ENCODE peak calls at places on chromosome 2, in nine cellular contexts. One of them, this sample, is unnamed.

GRCh38 chr2:30294147-30294546 is 62.8 kb downstream of the LBH start:
- DNase-seq in bronchial epithelial cell: no peak
- DNase-seq in right lobe of liver: no peak
- DNase-seq in hepatocyte: no peak
- DNase-seq in neural progenitor cell: no peak
- DNase-seq in IMR-90: no peak
- DNase-seq in Peyer's patch: no peak
- DNase-seq in Caco-2: no peak
- DNase-seq in adrenal gland: no peak
- DNase-seq in this sample: no peak

GRCh38 chr2:109255594-109255993 is 126.6 kb downstream of the SH3RF3 start:
- DNase-seq in Peyer's patch: no peak
- DNase-seq in bronchial epithelial cell: no peak
- DNase-seq in adrenal gland: no peak
- DNase-seq in IMR-90: no peak
- DNase-seq in right lobe of liver: peak; percentile 14
- DNase-seq in Caco-2: no peak
- DNase-seq in hepatocyte: no peak
- DNase-seq in neural progenitor cell: no peak
- DNase-seq in this sample: no peak

GRCh38 chr2:234957533-234958135 is 5.8 kb downstream of the SH3BP4 start:
- DNase-seq in bronchial epithelial cell: peak; percentile 76
- DNase-seq in neural progenitor cell: no peak
- DNase-seq in hepatocyte: no peak
- DNase-seq in Peyer's patch: no peak
- DNase-seq in IMR-90: peak; percentile 81
- DNase-seq in adrenal gland: no peak
- DNase-seq in right lobe of liver: no peak
- DNase-seq in Caco-2: no peak
- DNase-seq in this sample: peak; percentile 67

GRCh38 chr2:102301867-102302362 is 9.4 kb upstream of the IL1RL1 start:
- DNase-seq in neural progenitor cell: peak; percentile 80
- DNase-seq in IMR-90: peak; percentile 32
- DNase-seq in bronchial epithelial cell: peak; percentile 68
- DNase-seq in Peyer's patch: peak; percentile 31
- DNase-seq in hepatocyte: peak; percentile 41
- DNase-seq in adrenal gland: no peak
- DNase-seq in right lobe of liver: no peak
- DNase-seq in Caco-2: no peak
- DNase-seq in this sample: peak; percentile 80

GRCh38 chr2:68282814-68283812 is 30.8 kb upstream of the PPP3R1 start:
- DNase-seq in Peyer's patch: no peak
- DNase-seq in IMR-90: peak; percentile 61
- DNase-seq in hepatocyte: peak; percentile 54
- DNase-seq in Caco-2: peak; percentile 31
- DNase-seq in bronchial epithelial cell: peak; percentile 45
- DNase-seq in right lobe of liver: no peak
- DNase-seq in adrenal gland: no peak
- DNase-seq in neural progenitor cell: peak; percentile 52
- DNase-seq in this sample: peak; percentile 17

GRCh38 chr2:119317556-119317955 is 49.1 kb downstream of the C2orf76 start:
- DNase-seq in IMR-90: no peak
- DNase-seq in neural progenitor cell: no peak
- DNase-seq in Peyer's patch: no peak
- DNase-seq in Caco-2: no peak
- DNase-seq in bronchial epithelial cell: no peak
- DNase-seq in hepatocyte: no peak
- DNase-seq in right lobe of liver: no peak
- DNase-seq in adrenal gland: no peak
- DNase-seq in this sample: no peak

GRCh38 chr2:238100049-238100820 is at the start of gene ESPNL:
- DNase-seq in Caco-2: no peak
- DNase-seq in right lobe of liver: peak; percentile 44
- DNase-seq in IMR-90: no peak
- DNase-seq in bronchial epithelial cell: no peak
- DNase-seq in neural progenitor cell: no peak
- DNase-seq in adrenal gland: no peak
- DNase-seq in hepatocyte: no peak
- DNase-seq in Peyer's patch: peak; percentile 15
- DNase-seq in this sample: no peak

GRCh38 chr2:30404354-30405265 is 42.4 kb upstream of the LCLAT1 start:
- DNase-seq in right lobe of liver: no peak
- DNase-seq in Peyer's patch: no peak
- DNase-seq in IMR-90: peak; percentile 82
- DNase-seq in neural progenitor cell: peak; percentile 52
- DNase-seq in Caco-2: no peak
- DNase-seq in adrenal gland: no peak
- DNase-seq in hepatocyte: peak; percentile 51
- DNase-seq in bronchial epithelial cell: no peak
- DNase-seq in this sample: peak; percentile 33

GRCh38 chr2:174827371-174828369 is 63.4 kb upstream of the CHRNA1 start:
- DNase-seq in IMR-90: peak; percentile 49
- DNase-seq in hepatocyte: peak; percentile 57
- DNase-seq in right lobe of liver: no peak
- DNase-seq in Caco-2: no peak
- DNase-seq in neural progenitor cell: peak; percentile 11
- DNase-seq in bronchial epithelial cell: peak; percentile 69
- DNase-seq in Peyer's patch: no peak
- DNase-seq in adrenal gland: no peak
- DNase-seq in this sample: peak; percentile 57

GRCh38 chr2:35871672-35872071 is 483.9 kb upstream of the CRIM1 start:
- DNase-seq in bronchial epithelial cell: no peak
- DNase-seq in IMR-90: no peak
- DNase-seq in Caco-2: peak; percentile 25
- DNase-seq in hepatocyte: no peak
- DNase-seq in adrenal gland: no peak
- DNase-seq in neural progenitor cell: no peak
- DNase-seq in Peyer's patch: no peak
- DNase-seq in right lobe of liver: no peak
- DNase-seq in this sample: no peak

GRCh38 chr2:17752892-17753802 is 463 bp downstream of the SMC6 start:
- DNase-seq in right lobe of liver: peak; percentile 78
- DNase-seq in hepatocyte: peak; percentile 81
- DNase-seq in IMR-90: peak; percentile 34
- DNase-seq in neural progenitor cell: peak; percentile 83
- DNase-seq in Caco-2: peak; percentile 78
- DNase-seq in bronchial epithelial cell: peak; percentile 37
- DNase-seq in Peyer's patch: peak; percentile 48
- DNase-seq in adrenal gland: peak; percentile 19
- DNase-seq in this sample: peak; percentile 82

GRCh38 chr2:174362949-174363348 is 28.2 kb downstream of the SP9 start:
- DNase-seq in right lobe of liver: no peak
- DNase-seq in adrenal gland: no peak
- DNase-seq in hepatocyte: no peak
- DNase-seq in Caco-2: no peak
- DNase-seq in IMR-90: no peak
- DNase-seq in Peyer's patch: no peak
- DNase-seq in neural progenitor cell: no peak
- DNase-seq in bronchial epithelial cell: no peak
- DNase-seq in this sample: no peak

GRCh38 chr2:61117534-61117933 is 44.5 kb upstream of the C2orf74 start:
- DNase-seq in Peyer's patch: no peak
- DNase-seq in Caco-2: no peak
- DNase-seq in hepatocyte: no peak
- DNase-seq in IMR-90: peak; percentile 42
- DNase-seq in neural progenitor cell: no peak
- DNase-seq in bronchial epithelial cell: no peak
- DNase-seq in adrenal gland: no peak
- DNase-seq in right lobe of liver: no peak
- DNase-seq in this sample: no peak
- H3K36me3 ChIP-seq in Peyer's patch: peaks cover 33% of the 10 kb centered on the region
- H3K36me3 ChIP-seq in Caco-2: no peaks in the 10 kb centered on the region
- H3K36me3 ChIP-seq in hepatocyte: no peaks in the 10 kb centered on the region
- H3K36me3 ChIP-seq in IMR-90: peaks cover 7% of the 10 kb centered on the region
- H3K36me3 ChIP-seq in neural progenitor cell: peaks cover 28% of the 10 kb centered on the region
- H3K36me3 ChIP-seq in bronchial epithelial cell: peaks cover 2% of the 10 kb centered on the region
- H3K36me3 ChIP-seq in adrenal gland: no peaks in the 10 kb centered on the region
- H3K36me3 ChIP-seq in right lobe of liver: no peaks in the 10 kb centered on the region
- H3K36me3 ChIP-seq in this sample: peaks cover 20% of the 10 kb centered on the region

GRCh38 chr2:176388886-176389285 is 119.6 kb downstream of the MTX2 start:
- DNase-seq in adrenal gland: no peak
- DNase-seq in Peyer's patch: no peak
- DNase-seq in right lobe of liver: no peak
- DNase-seq in neural progenitor cell: no peak
- DNase-seq in Caco-2: no peak
- DNase-seq in IMR-90: no peak
- DNase-seq in bronchial epithelial cell: no peak
- DNase-seq in hepatocyte: no peak
- DNase-seq in this sample: no peak

GRCh38 chr2:176385219-176385618 is 116.0 kb downstream of the MTX2 start:
- DNase-seq in neural progenitor cell: no peak
- DNase-seq in adrenal gland: no peak
- DNase-seq in Peyer's patch: no peak
- DNase-seq in hepatocyte: no peak
- DNase-seq in right lobe of liver: no peak
- DNase-seq in Caco-2: no peak
- DNase-seq in bronchial epithelial cell: no peak
- DNase-seq in IMR-90: no peak
- DNase-seq in this sample: no peak

GRCh38 chr2:176383836-176384442 is 114.7 kb downstream of the MTX2 start:
- DNase-seq in adrenal gland: no peak
- DNase-seq in hepatocyte: no peak
- DNase-seq in Peyer's patch: no peak
- DNase-seq in neural progenitor cell: no peak
- DNase-seq in IMR-90: no peak
- DNase-seq in right lobe of liver: peak; percentile 49
- DNase-seq in bronchial epithelial cell: no peak
- DNase-seq in Caco-2: no peak
- DNase-seq in this sample: no peak

GRCh38 chr2:176383100-176383499 is 113.9 kb downstream of the MTX2 start:
- DNase-seq in Peyer's patch: no peak
- DNase-seq in hepatocyte: no peak
- DNase-seq in bronchial epithelial cell: no peak
- DNase-seq in IMR-90: no peak
- DNase-seq in neural progenitor cell: no peak
- DNase-seq in adrenal gland: no peak
- DNase-seq in right lobe of liver: no peak
- DNase-seq in Caco-2: no peak
- DNase-seq in this sample: no peak

DNA sequence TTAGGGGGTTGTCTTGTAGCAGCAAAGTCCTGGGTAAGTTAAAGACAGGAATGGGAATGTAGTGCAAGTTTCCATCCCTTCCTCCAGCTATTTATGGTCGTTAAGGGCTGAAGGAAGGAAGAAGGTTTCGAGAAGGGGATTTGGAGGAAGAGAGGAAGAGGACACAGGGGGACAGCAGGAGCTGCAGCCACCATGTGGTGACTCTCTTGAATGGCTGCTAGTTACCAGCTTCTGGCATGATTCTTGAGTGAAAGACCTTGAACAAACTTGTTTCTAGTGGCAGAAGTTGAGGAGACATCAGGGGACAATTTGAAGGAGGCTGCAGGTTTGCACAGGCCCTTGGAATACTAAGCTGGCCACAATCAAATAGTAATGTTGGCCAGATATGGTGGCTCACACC is 116.6 kb downstream of the MTX2 start:
- DNase-seq in right lobe of liver: no peak
- DNase-seq in IMR-90: no peak
- DNase-seq in Peyer's patch: no peak
- DNase-seq in adrenal gland: no peak
- DNase-seq in Caco-2: no peak
- DNase-seq in hepatocyte: no peak
- DNase-seq in neural progenitor cell: no peak
- DNase-seq in bronchial epithelial cell: no peak
- DNase-seq in this sample: no peak
- TF ChIP-seq CTCF in right lobe of liver: no peak
- TF ChIP-seq CTCF in IMR-90: no peak
- TF ChIP-seq CTCF in Peyer's patch: no peak
- TF ChIP-seq CTCF in adrenal gland: no peak
- TF ChIP-seq CTCF in Caco-2: peak; percentile 35
- TF ChIP-seq CTCF in hepatocyte: no peak
- TF ChIP-seq CTCF in neural progenitor cell: peak; percentile 8
- TF ChIP-seq CTCF in bronchial epithelial cell: no peak
- TF ChIP-seq CTCF in this sample: no peak

DNA sequence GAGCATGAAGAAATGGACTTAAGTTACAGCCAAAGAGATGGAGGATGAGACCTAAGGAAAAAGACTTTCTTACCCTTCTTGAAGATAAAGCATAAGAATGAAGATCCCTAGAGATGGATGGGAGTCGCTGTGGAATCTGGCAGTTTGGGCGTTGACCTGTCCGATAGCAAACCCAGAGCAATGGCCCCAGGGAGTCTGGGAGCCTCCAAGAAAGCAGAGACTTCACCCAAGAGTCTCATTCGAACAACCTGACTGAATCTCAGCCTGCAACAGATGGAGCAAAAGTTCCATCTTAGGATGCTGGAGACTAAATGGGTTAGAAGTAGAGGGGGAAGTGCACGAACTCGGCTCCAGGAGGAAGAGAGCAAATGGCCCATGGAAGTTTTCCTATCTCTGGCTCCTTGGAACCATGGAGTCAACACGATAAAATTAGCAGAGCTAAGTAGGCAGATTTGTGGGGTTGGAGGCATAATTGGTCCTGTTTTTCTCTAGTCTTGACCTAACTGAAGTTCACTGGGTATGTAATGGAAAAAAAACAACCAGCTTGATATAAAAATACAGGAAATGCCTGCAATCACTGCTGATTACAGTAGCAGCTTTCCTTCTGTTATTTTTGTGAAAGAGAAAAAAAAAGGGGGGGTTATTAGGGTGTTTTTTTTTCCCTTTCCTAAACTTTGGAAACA is 178.4 kb upstream of the EPAS1 start:
- DNase-seq in Caco-2: no peak
- DNase-seq in neural progenitor cell: no peak
- DNase-seq in hepatocyte: no peak
- DNase-seq in adrenal gland: no peak
- DNase-seq in right lobe of liver: no peak
- DNase-seq in IMR-90: no peak
- DNase-seq in bronchial epithelial cell: no peak
- DNase-seq in Peyer's patch: no peak
- DNase-seq in this sample: no peak
- H3K36me3 ChIP-seq in Caco-2: no peaks in the 10 kb centered on the region
- H3K36me3 ChIP-seq in neural progenitor cell: no peaks in the 10 kb centered on the region
- H3K36me3 ChIP-seq in hepatocyte: no peaks in the 10 kb centered on the region
- H3K36me3 ChIP-seq in adrenal gland: no peaks in the 10 kb centered on the region
- H3K36me3 ChIP-seq in right lobe of liver: no peaks in the 10 kb centered on the region
- H3K36me3 ChIP-seq in IMR-90: no peaks in the 10 kb centered on the region
- H3K36me3 ChIP-seq in bronchial epithelial cell: no peaks in the 10 kb centered on the region
- H3K36me3 ChIP-seq in Peyer's patch: no peaks in the 10 kb centered on the region
- H3K36me3 ChIP-seq in this sample: no peaks in the 10 kb centered on the region

GRCh38 chr2:187782301-187782700 is 228.1 kb upstream of the TFPI start:
- DNase-seq in bronchial epithelial cell: no peak
- DNase-seq in Caco-2: no peak
- DNase-seq in adrenal gland: no peak
- DNase-seq in hepatocyte: no peak
- DNase-seq in IMR-90: no peak
- DNase-seq in neural progenitor cell: no peak
- DNase-seq in Peyer's patch: no peak
- DNase-seq in right lobe of liver: no peak
- DNase-seq in this sample: no peak

DNA sequence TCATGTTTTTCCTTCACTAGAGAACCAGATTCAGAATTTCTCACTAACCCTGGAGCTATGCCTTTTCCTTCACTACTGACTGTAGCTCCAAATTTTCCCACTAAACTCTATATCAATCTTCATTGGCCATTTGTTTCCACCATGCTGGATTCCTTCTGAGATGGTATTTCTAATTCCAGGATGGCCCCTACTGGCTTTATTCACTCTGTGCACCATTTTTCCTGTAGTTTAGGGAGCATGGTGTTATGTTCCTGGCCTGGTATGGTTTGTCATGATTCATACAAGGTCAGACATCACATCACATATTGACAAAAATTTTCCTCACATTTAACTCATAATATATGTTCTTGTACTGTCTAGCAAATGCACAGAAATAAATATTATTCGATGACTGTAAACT is 229.2 kb upstream of the TFPI start:
- DNase-seq in adrenal gland: no peak
- DNase-seq in neural progenitor cell: no peak
- DNase-seq in Caco-2: no peak
- DNase-seq in right lobe of liver: no peak
- DNase-seq in hepatocyte: no peak
- DNase-seq in Peyer's patch: no peak
- DNase-seq in bronchial epithelial cell: peak; percentile 12
- DNase-seq in IMR-90: no peak
- DNase-seq in this sample: no peak
- TF ChIP-seq CTCF in adrenal gland: no peak
- TF ChIP-seq CTCF in neural progenitor cell: no peak
- TF ChIP-seq CTCF in Caco-2: no peak
- TF ChIP-seq CTCF in right lobe of liver: no peak
- TF ChIP-seq CTCF in hepatocyte: no peak
- TF ChIP-seq CTCF in Peyer's patch: no peak
- TF ChIP-seq CTCF in bronchial epithelial cell: no peak
- TF ChIP-seq CTCF in IMR-90: peak; percentile 7
- TF ChIP-seq CTCF in this sample: no peak